ENCODE peak calls at places on chromosomes 16 and 17, in four cellular contexts. U is BE2C, R is stomach, S is HL-60. C is an unnamed sample.

GRCh38 chr16:89326721-89327120 is 109.2 kb downstream of the ZNF778 start:
- DNase-seq in R (no peak), S (no peak), U (no peak), C (no peak)

GRCh38 chr17:79593636-79594035 is 17.2 kb downstream of the RBFOX3 start:
- DNase-seq in S (no peak), R (no peak), U (no peak), C (no peak)

GRCh38 chr17:81731271-81731670 is 19.2 kb downstream of the SLC25A10 start:
- DNase-seq in U (no peak), R (no peak), S (no peak), C (no peak)

GRCh38 chr17:57395721-57396321 is 139.5 kb downstream of the MSI2 start:
- DNase-seq in U (no peak), S (no peak), R (no peak), C (no peak)

GRCh38 chr17:18246880-18247612 is 11.5 kb downstream of the FLII start:
- DNase-seq in U (peak; percentile 72), R (peak; percentile 95), S (no peak), C (no peak)

GRCh38 chr16:22296225-22297113 is 740 bp upstream of the POLR3E start:
- DNase-seq in S (no peak), U (no peak), R (no peak), C (no peak)

GRCh38 chr16:50305441-50306061 is 39.2 kb downstream of the ADCY7 start:
- DNase-seq in U (no peak), R (no peak), S (no peak), C (no peak)

GRCh38 chr17:50641339-50641725 is 6.7 kb downstream of the ABCC3 start:
- DNase-seq in R (no peak), U (no peak), S (no peak), C (no peak)

GRCh38 chr16:11973065-11973464 is 3.5 kb upstream of the SNX29 start:
- DNase-seq in S (no peak), R (no peak), U (no peak), C (no peak)

GRCh38 chr16:69848635-69849545 is 86.8 kb downstream of the WWP2 start:
- DNase-seq in R (peak; percentile 78), U (no peak), S (no peak), C (no peak)

GRCh38 chr16:72894291-72895151 is 153.4 kb downstream of the ZFHX3 start:
- DNase-seq in S (no peak), U (no peak), R (no peak), C (no peak)

GRCh38 chr16:89898201-89898967 is 20.3 kb upstream of the MC1R start:
- DNase-seq in U (no peak), S (no peak), R (no peak), C (no peak)

GRCh38 chr17:78812849-78813248 is 27.8 kb downstream of the USP36 start:
- DNase-seq in R (no peak), S (no peak), U (no peak), C (no peak)

GRCh38 chr16:67395458-67396158 is 2.3 kb upstream of the TPPP3 start:
- DNase-seq in S (no peak), U (peak; percentile 90), R (no peak), C (no peak)

GRCh38 chr17:77836557-77837041 is 121.9 kb upstream of the TNRC6C start:
- DNase-seq in U (no peak), S (no peak), R (no peak), C (no peak)

GRCh38 chr16:82660078-82660645 is 33.4 kb downstream of the CDH13 start:
- DNase-seq in R (no peak), S (no peak), U (no peak), C (no peak)

GRCh38 chr17:2847601-2848255 is 51.5 kb downstream of the RAP1GAP2 start:
- DNase-seq in U (no peak), R (no peak), S (no peak), C (no peak)

GRCh38 chr17:33671493-33671892 is 378.4 kb upstream of the ASIC2 start:
- DNase-seq in U (no peak), R (no peak), S (no peak), C (no peak)

GRCh38 chr17:50502643-50502990 is 5.6 kb upstream of the MYCBPAP start:
- DNase-seq in R (no peak), S (no peak), U (no peak), C (no peak)

GRCh38 chr16:81035975-81036750 is 521 bp downstream of the ATMIN start:
- DNase-seq in U (peak; percentile 37), R (peak; percentile 34), S (peak; percentile 21), C (no peak)

GRCh38 chr16:77057161-77057736 is 133.7 kb upstream of the MON1B start:
- DNase-seq in R (no peak), U (no peak), S (no peak), C (no peak)

GRCh38 chr16:68646948-68647659 is 2.0 kb downstream of the CDH3 start:
- DNase-seq in U (no peak), R (no peak), S (no peak), C (no peak)

C was measured in keratinocyte.